ENCODE peak calls at places on chromosomes 13 and 19, in eight cellular contexts. Y is AG04450, B is tibial nerve, O is AG09309, P is foreskin keratinocyte, L is Calu3, A is glutamatergic neuron, D is tibial artery. M is an unnamed sample.
A peak's percentile ranks its signal among the peaks of the same experiment; 100 is the strongest.

GRCh38 chr19:48858984-48859710 is 9.3 kb downstream of the PLEKHA4 start:
- DNase-seq in Y (no peak), O (no peak), L (no peak), D (no peak), B (no peak), A (peak; percentile 54), P (no peak), M (no peak)

GRCh38 chr13:51396352-51396751 is 56.5 kb downstream of the INTS6 start:
- DNase-seq in D (no peak), Y (no peak), O (peak; percentile 13), A (no peak), L (no peak), B (no peak), P (no peak), M (no peak)

GRCh38 chr19:1882786-1883692 is 2.3 kb downstream of the ABHD17A start:
- DNase-seq in P (no peak), A (no peak), O (no peak), Y (no peak), B (no peak), L (no peak), D (no peak), M (no peak)

GRCh38 chr13:77918391-77919261 is at the start of gene EDNRB:
- DNase-seq in O (no peak), B (peak; percentile 28), D (no peak), L (no peak), Y (no peak), P (peak; percentile 48), A (peak; percentile 43), M (no peak)

GRCh38 chr13:34356686-34357434 is 538.9 kb downstream of the RFC3 start:
- DNase-seq in P (no peak), A (no peak), B (no peak), D (no peak), L (no peak), O (no peak), Y (no peak), M (no peak)

GRCh38 chr19:48053076-48053475 is 9.2 kb upstream of the CABP5 start:
- DNase-seq in D (no peak), B (no peak), L (no peak), O (no peak), P (no peak), Y (no peak), A (no peak), M (no peak)

GRCh38 chr13:73738626-73739025 is 395.6 kb downstream of the KLF12 start:
- DNase-seq in L (no peak), P (no peak), A (no peak), D (no peak), B (no peak), O (no peak), Y (no peak), M (no peak)

GRCh38 chr19:13906525-13906904 is 514 bp downstream of the CC2D1A start:
- DNase-seq in B (no peak), O (no peak), D (no peak), Y (no peak), A (no peak), P (no peak), L (peak; percentile 36), M (no peak)

GRCh38 chr13:76854894-76855293 is 31.3 kb downstream of the KCTD12 start:
- DNase-seq in O (no peak), D (no peak), Y (no peak), L (no peak), A (no peak), B (no peak), P (peak; percentile 85), M (no peak)

GRCh38 chr13:109919715-109920375 is 133.5 kb upstream of the IRS2 start:
- DNase-seq in P (no peak), Y (no peak), D (no peak), L (no peak), A (no peak), O (no peak), B (no peak), M (no peak)

GRCh38 chr13:109494955-109495354 is 291.4 kb downstream of the IRS2 start:
- DNase-seq in A (no peak), D (no peak), L (no peak), O (peak; percentile 37), P (peak; percentile 96), B (no peak), Y (no peak), M (no peak)

GRCh38 chr19:4866595-4867424 is 657 bp downstream of the PLIN3 start:
- DNase-seq in D (peak; percentile 84), Y (no peak), B (peak; percentile 48), L (peak; percentile 32), A (peak; percentile 40), O (no peak), P (no peak), M (no peak)

GRCh38 chr19:49681830-49682229 is 4.8 kb downstream of the PRMT1 start:
- DNase-seq in D (no peak), P (no peak), A (no peak), Y (no peak), B (no peak), O (no peak), L (no peak), M (no peak)

GRCh38 chr19:11113140-11113708 is 24.0 kb downstream of the LDLR start:
- DNase-seq in B (no peak), A (no peak), D (no peak), L (no peak), Y (no peak), P (no peak), O (no peak), M (no peak)

GRCh38 chr13:110536006-110536693 is 25.4 kb downstream of the RAB20 start:
- DNase-seq in P (no peak), A (peak; percentile 4), L (no peak), B (no peak), D (peak; percentile 74), O (no peak), Y (no peak), M (no peak)

GRCh38 chr13:98041081-98041820 is 87.8 kb downstream of the IPO5 start:
- DNase-seq in A (no peak), L (no peak), D (no peak), Y (no peak), O (no peak), P (peak; percentile 30), B (no peak), M (no peak)

GRCh38 chr13:98044301-98044700 is 90.8 kb downstream of the IPO5 start:
- DNase-seq in Y (no peak), L (no peak), B (no peak), P (peak; percentile 36), A (no peak), D (no peak), O (no peak), M (no peak)

GRCh38 chr13:98039964-98040363 is 86.5 kb downstream of the IPO5 start:
- DNase-seq in L (no peak), P (no peak), O (no peak), B (no peak), A (no peak), D (no peak), Y (no peak), M (no peak)

GRCh38 chr13:98035373-98035772 is 81.9 kb downstream of the IPO5 start:
- DNase-seq in L (no peak), A (no peak), P (no peak), D (no peak), O (no peak), Y (no peak), B (no peak), M (no peak)

DNA sequence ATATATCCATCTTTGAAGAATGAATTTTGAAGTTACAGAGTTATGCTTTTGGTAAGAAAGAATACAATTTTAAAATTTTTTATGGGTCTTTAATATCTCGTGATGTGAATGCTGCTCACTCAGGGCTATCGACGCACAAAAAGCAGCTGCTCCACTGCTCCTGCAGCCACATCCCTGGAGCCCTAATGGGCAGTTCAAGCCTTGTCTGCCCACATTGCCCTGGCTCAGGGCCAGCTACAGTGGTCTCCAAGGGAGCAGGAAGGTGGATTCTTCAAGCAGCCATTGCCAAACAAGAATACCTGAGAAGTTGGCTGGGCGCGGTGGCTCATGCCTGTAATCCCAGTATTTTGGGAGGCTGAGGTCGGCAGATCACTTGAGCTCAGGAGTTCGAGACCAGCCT is 85.8 kb downstream of the IPO5 start:
- DNase-seq in P (no peak), A (no peak), D (no peak), L (no peak), B (no peak), Y (no peak), O (no peak), M (no peak)
- TF ChIP-seq CTCF in P (no peak), A (no peak), D (no peak), L (no peak), B (no peak), Y (no peak), O (no peak), M (no peak)

DNA sequence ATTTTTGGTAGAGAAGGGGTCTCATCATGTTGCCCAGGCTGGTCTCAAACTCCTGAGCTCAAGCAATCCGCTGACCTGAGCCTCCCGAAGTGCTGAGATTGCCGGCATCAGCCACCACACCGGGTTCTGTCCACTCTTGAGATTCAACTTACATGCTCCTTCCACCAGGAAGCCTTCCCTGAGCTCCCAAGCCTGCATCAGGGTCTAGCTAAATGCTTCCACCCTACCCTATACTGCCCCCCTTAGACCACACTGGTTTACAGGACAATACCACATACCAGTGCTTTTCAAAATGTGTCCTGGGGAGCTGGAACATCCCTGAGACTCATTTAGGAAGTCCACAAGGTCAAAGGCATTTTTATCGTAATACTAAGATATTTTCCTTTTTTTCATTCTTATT is 15.1 kb upstream of the CACNG8 start:
- DNase-seq in B (no peak), A (no peak), Y (no peak), L (peak; percentile 41), O (no peak), P (no peak), D (no peak), M (no peak)
- TF ChIP-seq CTCF in B (no peak), A (no peak), Y (peak; percentile 8), L (no peak), O (no peak), P (no peak), D (no peak), M (no peak)

DNA sequence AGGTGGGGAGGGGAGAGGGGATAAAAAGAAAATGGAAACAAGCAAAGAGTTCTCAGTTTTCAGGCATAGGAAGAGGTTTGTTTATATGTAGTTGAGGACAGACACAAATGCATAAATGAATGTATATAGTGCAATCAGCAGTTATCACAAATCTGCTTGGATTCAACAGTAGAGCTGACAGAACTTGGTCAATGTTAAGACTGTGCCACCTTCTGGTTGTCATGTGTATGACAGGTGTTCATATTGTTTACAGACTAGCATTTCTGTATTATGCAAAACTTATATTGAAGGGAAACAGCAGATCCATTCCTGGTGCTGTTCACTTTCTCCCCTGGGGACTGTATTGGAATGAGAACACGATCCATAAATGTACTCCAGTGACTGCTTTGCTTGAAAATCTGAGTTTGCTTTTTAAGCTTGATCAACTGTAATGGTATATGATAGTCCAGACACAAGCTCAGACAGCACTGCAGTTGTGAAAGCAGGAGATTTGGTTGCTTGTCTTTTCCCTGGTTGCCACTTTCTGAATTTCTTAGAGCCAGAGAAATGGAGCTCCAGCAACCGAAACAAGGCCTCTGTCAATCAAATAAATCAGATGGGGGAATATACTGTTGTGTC is 319.5 kb upstream of the OBI1 start:
- DNase-seq in Y (peak; percentile 29), A (no peak), P (peak; percentile 51), D (no peak), L (peak; percentile 8), O (peak; percentile 17), B (no peak), M (peak; percentile 14)
- TF ChIP-seq CTCF in Y (peak; percentile 70), A (peak; percentile 86), P (peak; percentile 73), D (peak; percentile 56), L (peak; percentile 17), O (peak; percentile 51), B (peak; percentile 60), M (peak; percentile 59)

DNA sequence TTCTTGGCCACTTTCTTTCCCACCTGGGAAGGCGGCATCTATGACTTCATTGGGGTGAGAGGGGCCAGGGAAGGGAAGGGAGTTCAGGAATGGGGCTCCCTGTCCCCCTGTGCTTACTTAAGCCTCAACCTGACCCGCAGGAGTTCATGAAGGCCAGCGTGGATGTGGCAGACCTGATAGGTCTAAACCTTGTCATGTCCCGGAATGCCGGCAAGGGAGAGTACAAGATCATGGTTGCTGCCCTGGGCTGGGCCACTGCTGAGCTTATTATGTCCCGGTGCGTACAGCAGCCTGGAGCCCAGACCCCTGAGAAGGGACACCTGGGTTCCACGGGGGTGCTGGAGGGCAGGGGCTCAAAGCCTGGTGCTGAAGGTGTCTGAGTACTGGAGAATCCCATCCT is 1.1 kb downstream of the TMEM147 start:
- DNase-seq in L (no peak), B (no peak), O (no peak), P (no peak), Y (no peak), D (no peak), A (no peak), M (no peak)
- TF ChIP-seq CTCF in L (no peak), B (no peak), O (no peak), P (no peak), Y (no peak), D (no peak), A (no peak), M (no peak)